ENCODE peak calls at places on chromosome 5, in ten cellular contexts. Q, V, F, J, T, M, W, D, S and P are unnamed samples.

GRCh38 chr5:139755892-139756671 is 39.5 kb upstream of the PSD2 start:
- DNase-seq in Q (no peak), V (peak), F (no peak), J (no peak), T (no peak), M (no peak), W (no peak), D (no peak), S (no peak), P (no peak)

GRCh38 chr5:88666761-88667186 is 216.2 kb downstream of the MEF2C start:
- DNase-seq in Q (no peak), V (no peak), F (no peak), J (no peak), T (no peak), M (no peak), W (no peak), D (no peak), S (peak), P (no peak)

GRCh38 chr5:142145106-142145900 is 36.7 kb downstream of the NDFIP1 start:
- DNase-seq in Q (peak), V (peak), F (peak), J (no peak), T (peak), M (peak), W (peak), D (peak), S (peak), P (peak)

GRCh38 chr5:42840279-42840678 is 28.6 kb upstream of the SELENOP start:
- DNase-seq in Q (no peak), V (no peak), F (no peak), J (peak), T (no peak), M (no peak), W (no peak), D (peak), S (no peak), P (peak)

GRCh38 chr5:119019431-119020348 is 31.3 kb upstream of the DTWD2 start:
- DNase-seq in Q (no peak), V (no peak), F (no peak), J (no peak), T (no peak), M (no peak), W (no peak), D (no peak), S (peak), P (peak)

GRCh38 chr5:107958861-107959260 is 288.1 kb upstream of the EFNA5 start:
- DNase-seq in Q (no peak), V (no peak), F (no peak), J (no peak), T (no peak), M (no peak), W (no peak), D (no peak), S (no peak), P (no peak)

GRCh38 chr5:83503662-83504061 is 32.1 kb downstream of the VCAN start:
- DNase-seq in Q (no peak), V (no peak), F (no peak), J (no peak), T (no peak), M (no peak), W (no peak), D (peak), S (no peak), P (no peak)

GRCh38 chr5:180133551-180133950 is 62.0 kb upstream of the RNF130 start:
- DNase-seq in Q (no peak), V (no peak), F (no peak), J (no peak), T (no peak), M (no peak), W (peak), D (no peak), S (no peak), P (peak)

GRCh38 chr5:100779669-100780375 is 123.3 kb downstream of the ST8SIA4 start:
- DNase-seq in Q (no peak), V (no peak), F (no peak), J (no peak), T (no peak), M (no peak), W (no peak), D (no peak), S (no peak), P (no peak)

GRCh38 chr5:159582756-159583523 is 252.7 kb upstream of the IL12B start:
- DNase-seq in Q (no peak), V (no peak), F (no peak), J (no peak), T (no peak), M (peak), W (no peak), D (peak), S (no peak), P (peak)

GRCh38 chr5:125281662-125282061 is 535.2 kb upstream of the ZNF608 start:
- DNase-seq in Q (no peak), V (no peak), F (no peak), J (no peak), T (no peak), M (no peak), W (no peak), D (no peak), S (no peak), P (no peak)

GRCh38 chr5:109907751-109908150 is 218.0 kb downstream of the MAN2A1 start:
- DNase-seq in Q (no peak), V (no peak), F (no peak), J (no peak), T (no peak), M (no peak), W (no peak), D (peak), S (no peak), P (no peak)

GRCh38 chr5:99072846-99073245 is 144.0 kb upstream of the CHD1 start:
- DNase-seq in Q (no peak), V (no peak), F (no peak), J (no peak), T (no peak), M (no peak), W (no peak), D (no peak), S (no peak), P (no peak)